ENCODE peak calls at places on chromosomes 13 and 19, in six cellular contexts. J, O, K, B, G and C are unnamed samples.

GRCh38 chr19:58387338-58388174 is 487 bp downstream of the RPS5 start:
- DNase-seq in J (no peak), O (no peak), K (no peak), B (no peak), G (no peak), C (no peak)

GRCh38 chr19:5059191-5059579 is 90.3 kb downstream of the KDM4B start:
- DNase-seq in J (no peak), O (no peak), K (no peak), B (no peak), G (no peak), C (no peak)

GRCh38 chr19:7224205-7224833 is 69.9 kb downstream of the INSR start:
- DNase-seq in J (peak; percentile 72), O (no peak), K (peak; percentile 65), B (no peak), G (peak; percentile 52), C (no peak)

GRCh38 chr13:104773775-104774174 is 1707.6 kb upstream of the SLC10A2 start:
- DNase-seq in J (no peak), O (peak; percentile 35), K (no peak), B (no peak), G (no peak), C (peak; percentile 23)

GRCh38 chr13:20192470-20193141 is at the start of gene GJB2:
- DNase-seq in J (no peak), O (no peak), K (peak; percentile 76), B (no peak), G (no peak), C (peak; percentile 19)

GRCh38 chr13:80572308-80572676 is 231.4 kb upstream of the SPRY2 start:
- DNase-seq in J (no peak), O (no peak), K (no peak), B (no peak), G (no peak), C (no peak)

GRCh38 chr13:60363288-60363687 is 33.7 kb upstream of the TDRD3 start:
- DNase-seq in J (no peak), O (no peak), K (no peak), B (no peak), G (no peak), C (no peak)

GRCh38 chr13:48531416-48532145 is 1.3 kb downstream of the RCBTB2 start:
- DNase-seq in J (no peak), O (no peak), K (peak; percentile 29), B (no peak), G (no peak), C (no peak)

DNA sequence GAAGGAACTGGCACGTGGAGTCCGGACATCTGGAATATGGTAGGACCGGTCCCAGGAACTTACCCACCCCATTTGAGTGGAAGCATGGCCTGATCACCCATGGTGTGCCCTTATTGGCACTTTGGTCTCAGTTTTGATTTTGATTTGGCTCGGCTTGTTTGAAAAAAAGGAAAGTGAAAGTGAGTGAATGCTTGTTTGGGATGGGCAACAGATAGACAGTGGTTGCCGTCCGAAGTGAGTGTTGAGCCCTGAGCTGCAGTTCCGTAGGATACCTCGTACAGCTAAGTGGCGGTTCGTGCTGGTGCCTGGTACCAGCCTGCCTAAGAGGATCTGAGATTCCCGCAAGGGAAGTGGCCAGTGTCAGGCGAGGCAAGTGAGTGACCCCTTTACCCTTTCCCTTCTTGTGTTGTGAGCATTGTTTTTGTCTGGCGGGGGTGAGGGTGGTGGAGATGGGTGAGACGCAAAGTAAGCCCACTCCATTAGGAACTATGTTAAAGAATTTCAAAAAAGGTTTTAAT is 605.8 kb downstream of the UQCRFS1 start:
- DNase-seq in J (no peak), O (no peak), K (no peak), B (no peak), G (no peak), C (no peak)
- H3K4me3 ChIP-seq in J (no peak overlapping the region), O (no peak overlapping the region), K (no peak overlapping the region), B (no peak overlapping the region), G (no peak overlapping the region), C (no peak overlapping the region)

GRCh38 chr13:86882107-86882506 is 789.1 kb upstream of the SLITRK5 start:
- DNase-seq in J (no peak), O (no peak), K (no peak), B (no peak), G (no peak), C (no peak)

GRCh38 chr13:86881390-86881789 is 789.8 kb upstream of the SLITRK5 start:
- DNase-seq in J (no peak), O (no peak), K (no peak), B (no peak), G (no peak), C (no peak)

GRCh38 chr13:86882835-86883234 is 788.3 kb upstream of the SLITRK5 start:
- DNase-seq in J (no peak), O (no peak), K (no peak), B (no peak), G (no peak), C (no peak)

DNA sequence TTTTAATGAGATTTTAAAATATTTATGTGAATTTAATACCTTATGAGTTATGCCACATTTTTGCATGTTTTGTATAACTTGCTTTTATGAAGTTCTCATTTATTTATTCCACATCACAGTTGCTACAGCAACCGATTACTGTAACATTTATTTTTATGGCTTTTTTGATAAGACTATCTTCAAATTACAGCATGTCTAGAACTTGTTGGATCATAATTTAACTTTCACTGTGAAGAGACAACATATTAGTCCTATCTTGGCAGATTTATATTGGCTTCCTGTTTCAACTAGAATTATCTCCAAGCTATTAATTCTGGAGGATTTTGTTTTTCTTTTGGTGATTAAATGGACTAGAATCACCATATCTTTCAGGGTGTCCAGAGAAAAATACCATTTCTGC is 793.7 kb upstream of the SLITRK5 start:
- DNase-seq in J (no peak), O (no peak), K (no peak), B (no peak), G (no peak), C (no peak)
- H3K27me3 ChIP-seq in J (no peaks in the 10 kb centered on the region), O (no peaks in the 10 kb centered on the region), K (no peaks in the 10 kb centered on the region), B (no peaks in the 10 kb centered on the region), G (no peaks in the 10 kb centered on the region), C (no peaks in the 10 kb centered on the region)

DNA sequence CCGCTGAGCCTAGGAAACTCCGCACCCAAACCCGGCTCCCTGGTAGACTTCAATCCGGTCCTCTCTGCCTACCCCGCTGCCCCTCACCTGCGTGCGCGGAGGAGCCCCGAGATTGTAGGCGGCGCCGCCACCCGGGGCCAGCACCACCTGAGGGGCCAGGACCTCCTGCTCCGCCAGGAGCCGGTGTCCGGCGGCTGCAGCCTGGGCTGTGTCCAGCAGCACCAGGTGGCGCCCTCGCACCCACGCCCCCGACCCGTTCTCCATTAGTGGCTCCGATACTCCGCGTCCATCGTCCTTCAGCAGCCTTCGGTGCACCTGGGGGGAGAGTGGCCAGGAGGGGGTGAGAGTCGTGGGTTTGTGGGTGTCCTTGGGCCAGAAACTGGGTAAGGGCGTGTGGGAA is 18.5 kb downstream of the MAN2B1 start:
- DNase-seq in J (peak; percentile 27), O (no peak), K (peak; percentile 28), B (no peak), G (no peak), C (no peak)
- H3K4me3 ChIP-seq in J (peak overlapping the region; percentile 32), O (no peak overlapping the region), K (peak overlapping the region; percentile 31), B (no peak overlapping the region), G (peak overlapping the region; percentile 32), C (no peak overlapping the region)

DNA sequence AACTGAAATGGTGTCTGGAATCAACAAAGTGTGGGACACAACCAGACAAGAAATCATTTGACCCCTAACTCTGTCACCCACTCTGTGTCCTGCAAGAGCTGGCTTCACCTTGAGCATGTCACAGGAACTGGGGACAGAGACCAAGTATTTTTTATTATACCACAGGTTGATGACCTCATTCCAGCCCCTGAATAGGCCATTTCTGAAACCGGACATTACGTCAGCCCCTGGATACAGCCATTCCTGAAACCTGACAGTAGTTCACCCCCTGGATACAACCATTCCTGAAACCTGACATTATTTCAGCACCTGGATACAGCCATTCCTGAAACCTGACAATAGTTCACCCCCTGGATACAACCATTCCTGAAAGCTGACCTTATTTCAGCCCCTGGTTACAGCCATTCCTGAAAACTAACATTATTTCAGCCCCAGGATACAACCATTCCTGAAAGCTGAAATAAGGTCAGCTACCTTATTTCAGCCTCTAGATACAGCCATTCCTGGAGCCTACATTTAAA is 47.7 kb upstream of the CACNA1A start:
- DNase-seq in J (no peak), O (no peak), K (no peak), B (no peak), G (no peak), C (no peak)
- H3K27me3 ChIP-seq in J (no peaks in the 10 kb centered on the region), O (no peaks in the 10 kb centered on the region), K (no peaks in the 10 kb centered on the region), B (no peaks in the 10 kb centered on the region), G (no peaks in the 10 kb centered on the region), C (no peaks in the 10 kb centered on the region)

GRCh38 chr19:40231057-40231456 is 4.6 kb upstream of the CCNP start:
- DNase-seq in J (no peak), O (no peak), K (no peak), B (no peak), G (no peak), C (no peak)

GRCh38 chr19:40228863-40229262 is 2.4 kb upstream of the CCNP start:
- DNase-seq in J (no peak), O (no peak), K (no peak), B (no peak), G (no peak), C (no peak)

GRCh38 chr19:40229926-40230417 is 3.5 kb upstream of the CCNP start:
- DNase-seq in J (no peak), O (no peak), K (no peak), B (no peak), G (no peak), C (no peak)

GRCh38 chr19:40228371-40228770 is 1.9 kb upstream of the CCNP start:
- DNase-seq in J (no peak), O (no peak), K (no peak), B (no peak), G (no peak), C (no peak)

GRCh38 chr19:40229484-40229883 is 3.0 kb upstream of the CCNP start:
- DNase-seq in J (no peak), O (no peak), K (no peak), B (no peak), G (no peak), C (no peak)
- H3K4me3 ChIP-seq in J (no peak overlapping the region), O (no peak overlapping the region), K (no peak overlapping the region), B (no peak overlapping the region), G (no peak overlapping the region), C (no peak overlapping the region)

GRCh38 chr13:112970552-112971287 is 1.7 kb downstream of the MCF2L start:
- DNase-seq in J (no peak), O (no peak), K (no peak), B (no peak), G (no peak), C (no peak)

GRCh38 chr13:112971288-112971643 is 2.3 kb downstream of the MCF2L start:
- DNase-seq in J (no peak), O (no peak), K (no peak), B (no peak), G (no peak), C (no peak)

GRCh38 chr13:112973577-112973951 is 4.5 kb downstream of the MCF2L start:
- DNase-seq in J (no peak), O (no peak), K (no peak), B (no peak), G (no peak), C (no peak)

GRCh38 chr13:112972867-112973576 is 4.0 kb downstream of the MCF2L start:
- DNase-seq in J (no peak), O (no peak), K (no peak), B (no peak), G (no peak), C (no peak)

DNA sequence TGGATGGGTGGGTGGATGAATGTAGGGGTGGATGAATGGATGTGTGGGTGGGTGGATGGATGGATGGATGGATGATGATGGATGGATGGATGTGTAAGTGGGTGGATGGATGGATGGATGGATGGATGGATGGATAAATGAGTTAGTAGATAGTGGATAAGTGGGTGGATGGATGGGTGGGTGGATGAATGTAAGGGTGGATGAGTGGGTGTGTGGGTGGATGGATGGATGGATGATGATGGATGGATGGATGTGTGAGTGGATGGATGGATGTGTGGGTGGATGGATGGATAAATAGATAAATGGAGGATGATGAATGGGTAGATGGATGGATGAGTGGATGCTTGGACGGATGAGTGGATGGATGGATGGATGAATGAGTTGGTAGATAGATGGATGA is 3.2 kb downstream of the MCF2L start:
- DNase-seq in J (no peak), O (no peak), K (no peak), B (no peak), G (no peak), C (no peak)
- H3K27me3 ChIP-seq in J (peaks cover 5% of the 10 kb centered on the region), O (no peaks in the 10 kb centered on the region), K (peaks cover 7% of the 10 kb centered on the region), B (no peaks in the 10 kb centered on the region), G (no peaks in the 10 kb centered on the region), C (no peaks in the 10 kb centered on the region)